ENCODE peak calls at places on chromosomes 3 and 15, in five cellular contexts. Y, E, W, F and U are unnamed samples.
A peak's percentile ranks its signal among the peaks of the same experiment; 100 is the strongest.

GRCh38 chr3:155426524-155427230 is 133.2 kb upstream of the STRIT1 start:
- DNase-seq in Y (no peak), E (no peak), F (peak; percentile 24), W (no peak), U (peak; percentile 14)

GRCh38 chr3:33218446-33219174 is at the start of gene SUSD5:
- DNase-seq in E (peak; percentile 75), Y (no peak), F (peak; percentile 33), W (no peak), U (no peak)

GRCh38 chr3:187758318-187758717 is 13.1 kb upstream of the BCL6 start:
- DNase-seq in W (no peak), Y (no peak), E (no peak), F (no peak), U (no peak)

GRCh38 chr15:44137750-44138149 is 57.3 kb downstream of the FRMD5 start:
- DNase-seq in E (peak; percentile 30), W (peak; percentile 16), Y (no peak), F (peak; percentile 12), U (peak; percentile 71)

GRCh38 chr3:33392703-33393125 is 47.5 kb downstream of the UBP1 start:
- DNase-seq in W (no peak), F (peak; percentile 91), E (no peak), Y (no peak), U (no peak)

GRCh38 chr3:111695584-111696213 is 100.6 kb upstream of the ZBED2 start:
- DNase-seq in F (peak; percentile 84), W (no peak), Y (no peak), E (no peak), U (no peak)

GRCh38 chr3:77668398-77668797 is 628.5 kb downstream of the ROBO2 start:
- DNase-seq in F (no peak), W (no peak), Y (no peak), E (no peak), U (no peak)

GRCh38 chr3:139301183-139301582 is 42.6 kb upstream of the MRPS22 start:
- DNase-seq in W (no peak), F (peak; percentile 47), E (no peak), Y (no peak), U (no peak)

GRCh38 chr3:49339593-49339946 is 283 bp downstream of the USP4 start:
- DNase-seq in Y (no peak), E (peak; percentile 69), W (peak; percentile 29), F (no peak), U (no peak)

GRCh38 chr3:11115548-11115947 is 38.7 kb upstream of the HRH1 start:
- DNase-seq in Y (no peak), F (no peak), E (no peak), W (no peak), U (no peak)

GRCh38 chr3:127426444-127427168 is 138.8 kb upstream of the PRR20G start:
- DNase-seq in W (no peak), Y (peak; percentile 64), E (no peak), F (no peak), U (no peak)

GRCh38 chr15:67048281-67049279 is 16.8 kb upstream of the SMAD3 start:
- DNase-seq in Y (no peak), F (peak; percentile 89), E (no peak), W (peak; percentile 86), U (no peak)

GRCh38 chr3:53846134-53846850 is at the start of the genes CHDH and IL17RB:
- DNase-seq in E (peak; percentile 83), F (no peak), Y (no peak), W (peak; percentile 84), U (peak; percentile 52)

GRCh38 chr3:187227658-187228258 is 30.5 kb downstream of the RTP1 start:
- DNase-seq in F (peak; percentile 79), Y (no peak), E (no peak), W (no peak), U (no peak)

GRCh38 chr15:68676011-68676605 is 97.3 kb downstream of the CORO2B start:
- DNase-seq in W (no peak), Y (no peak), F (no peak), E (peak; percentile 55), U (no peak)

GRCh38 chr15:49692514-49693090 is 71.8 kb downstream of the DTWD1 start:
- DNase-seq in Y (no peak), E (no peak), F (no peak), W (no peak), U (no peak)

GRCh38 chr3:55252921-55253320 is 234.2 kb downstream of the WNT5A start:
- DNase-seq in E (no peak), Y (no peak), F (no peak), W (no peak), U (no peak)

GRCh38 chr15:27545494-27546255 is 553.4 kb downstream of the OCA2 start:
- DNase-seq in Y (no peak), F (no peak), W (no peak), E (no peak), U (peak; percentile 85)

GRCh38 chr3:172658344-172659245 is 52.3 kb downstream of the NCEH1 start:
- DNase-seq in F (peak; percentile 100), W (no peak), E (no peak), Y (no peak), U (no peak)

GRCh38 chr3:58640700-58641372 is 25.7 kb downstream of the FAM3D start:
- DNase-seq in W (peak; percentile 81), Y (no peak), F (peak; percentile 53), E (peak; percentile 90), U (no peak)

GRCh38 chr3:98991393-98991792 is 89.9 kb upstream of the DCBLD2 start:
- DNase-seq in Y (no peak), W (no peak), F (no peak), E (no peak), U (no peak)

GRCh38 chr3:149781216-149781615 is 11.1 kb downstream of the ANKUB1 start:
- DNase-seq in W (no peak), Y (no peak), F (no peak), E (no peak), U (no peak)

GRCh38 chr3:139674585-139675260 is 3.0 kb downstream of the NMNAT3 start:
- DNase-seq in E (peak; percentile 83), Y (no peak), W (no peak), F (no peak), U (no peak)

GRCh38 chr3:103218146-103218545 is 783.3 kb downstream of the ZPLD1 start:
- DNase-seq in Y (no peak), F (no peak), W (no peak), E (no peak), U (no peak)

GRCh38 chr3:44434834-44435510 is 42.5 kb downstream of the ZNF445 start:
- DNase-seq in F (no peak), W (no peak), Y (no peak), E (no peak), U (no peak)

GRCh38 chr3:22779737-22780136 is 423.4 kb upstream of the UBE2E2 start:
- DNase-seq in Y (no peak), E (no peak), F (peak; percentile 57), W (no peak), U (no peak)

GRCh38 chr15:70474682-70475438 is 288.5 kb downstream of the UACA start:
- DNase-seq in Y (peak; percentile 93), W (no peak), F (peak; percentile 88), E (no peak), U (peak; percentile 96)

GRCh38 chr15:38251726-38252480 is 733 bp upstream of the SPRED1 start:
- DNase-seq in Y (peak; percentile 95), W (peak; percentile 90), E (peak; percentile 88), F (peak; percentile 94), U (peak; percentile 92)

GRCh38 chr3:160707187-160707789 is 30.3 kb downstream of the ARL14 start:
- DNase-seq in F (peak; percentile 48), Y (no peak), W (peak; percentile 20), E (peak; percentile 53), U (no peak)

DNA sequence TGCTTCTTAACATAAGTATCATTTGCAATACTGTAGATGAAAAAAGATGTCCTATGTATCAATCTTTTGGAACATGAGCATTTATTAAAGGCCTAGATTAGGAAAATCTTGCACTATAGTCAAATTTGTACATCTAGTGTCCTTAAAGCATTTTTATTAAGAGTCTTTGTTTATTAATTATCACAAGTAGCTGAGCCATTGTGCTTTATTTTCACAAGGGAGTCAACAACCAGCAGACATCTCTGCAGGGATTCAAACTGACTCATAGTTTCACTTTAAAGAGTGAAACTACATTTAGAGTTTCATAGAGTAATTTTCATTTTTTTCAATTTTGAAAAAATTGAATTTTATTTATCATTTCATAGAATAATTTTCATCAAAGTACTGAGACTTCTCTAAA is 94.5 kb upstream of the EIF1B start:
- DNase-seq in W (no peak), F (no peak), E (no peak), Y (no peak), U (no peak)
- TF ChIP-seq CTCF in W (no peak), F (no peak), E (no peak), Y (no peak), U (no peak)

GRCh38 chr3:123374016-123374415 is 74.9 kb downstream of the ADCY5 start:
- DNase-seq in F (no peak), W (no peak), E (no peak), Y (no peak), U (no peak)
- H3K4me3 ChIP-seq in F (no peak overlapping the region), W (no peak overlapping the region), E (no peak overlapping the region), Y (no peak overlapping the region), U (no peak overlapping the region)

DNA sequence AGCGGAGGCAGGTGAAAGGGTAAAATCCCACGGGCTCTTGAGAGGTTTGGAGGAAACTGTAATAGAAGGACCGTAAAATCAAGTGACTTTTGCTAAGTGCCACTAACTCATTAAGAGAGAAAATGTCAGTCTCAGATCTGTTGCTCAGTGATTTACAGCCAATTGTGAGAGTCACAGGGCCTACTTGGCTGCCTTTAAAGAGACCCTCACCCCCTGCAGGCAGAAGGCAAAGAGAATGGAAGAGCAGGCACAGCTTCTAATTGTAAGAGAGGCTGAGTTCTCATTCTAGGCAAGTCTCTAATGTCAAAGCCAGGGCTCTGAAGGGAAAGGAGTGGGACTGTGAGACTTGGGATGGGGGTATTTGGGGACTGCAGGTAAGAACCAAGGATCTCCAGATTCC is 9.3 kb upstream of the SYNM start:
- DNase-seq in Y (no peak), E (no peak), W (no peak), F (no peak), U (no peak)
- TF ChIP-seq CTCF in Y (no peak), E (no peak), W (no peak), F (no peak), U (no peak)

GRCh38 chr3:141402476-141403171 is 34.3 kb downstream of the ZBTB38 start:
- DNase-seq in Y (no peak), W (peak; percentile 69), F (peak; percentile 56), E (peak; percentile 84), U (peak; percentile 21)
- H3K4me3 ChIP-seq in Y (peak overlapping the region; percentile 95), W (peak overlapping the region; percentile 77), F (peak overlapping the region; percentile 39), E (peak overlapping the region; percentile 69), U (peak overlapping the region; percentile 63)

DNA sequence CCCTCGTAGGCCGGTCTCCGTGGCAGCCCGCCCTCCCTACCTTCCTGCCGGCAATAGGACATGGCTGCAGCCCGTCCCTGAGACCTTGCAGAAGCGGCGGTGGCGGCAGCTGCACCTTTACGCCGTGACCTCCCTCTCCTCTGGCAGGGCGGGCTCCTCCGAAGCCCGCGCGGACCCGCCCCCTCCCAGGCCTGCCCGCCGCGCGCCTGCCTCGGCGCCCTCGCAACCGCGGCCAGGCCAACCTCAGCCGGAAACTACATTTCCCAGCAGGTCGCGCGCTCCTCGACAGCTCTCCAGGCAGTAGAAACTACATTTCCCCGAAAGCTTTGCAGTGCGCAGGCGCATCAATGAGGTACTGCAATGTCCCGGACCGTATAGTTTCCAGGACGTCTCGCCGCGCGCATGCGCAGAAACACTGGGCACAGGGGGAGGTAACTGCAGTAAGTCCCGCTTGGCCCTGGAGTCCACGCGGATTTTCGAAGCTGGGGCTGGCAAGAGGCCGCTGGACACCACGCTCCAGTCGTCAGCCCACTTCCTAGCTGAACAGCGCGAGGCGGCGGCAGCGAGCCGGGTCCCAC is at the start of the genes CHCHD4 and TMEM43:
- DNase-seq in W (peak; percentile 99), F (peak; percentile 99), Y (peak; percentile 99), E (peak; percentile 99), U (peak; percentile 97)
- TF ChIP-seq CTCF in W (no peak), F (no peak), Y (no peak), E (no peak), U (peak; percentile 0)

GRCh38 chr3:71578045-71578730 is 5.3 kb downstream of the FOXP1 start:
- DNase-seq in E (no peak), F (no peak), W (no peak), Y (no peak), U (no peak)
- H3K4me3 ChIP-seq in E (no peak overlapping the region), F (peak overlapping the region; percentile 95), W (no peak overlapping the region), Y (no peak overlapping the region), U (no peak overlapping the region)